ENCODE peak calls at places on chromosome 17, in six cellular contexts. P is NCI-H510A, C is T-helper 9 cell, Q is NCI-H2107, M is GM06990, V is LHCN-M2. U is an unnamed sample.

GRCh38 chr17:40471856-40472732 is 28.8 kb downstream of the IGFBP4 start:
- DNase-seq in P (no peak), C (no peak), Q (no peak), M (no peak), V (no peak), U (no peak)

GRCh38 chr17:30995347-30995746 is 24.5 kb downstream of the RNF135 start:
- DNase-seq in P (no peak), C (no peak), Q (no peak), M (no peak), V (no peak), U (no peak)

GRCh38 chr17:3474212-3474611 is 1.6 kb upstream of the ASPA start:
- DNase-seq in P (no peak), C (no peak), Q (no peak), M (no peak), V (no peak), U (no peak)

GRCh38 chr17:4919511-4920047 is 12.5 kb upstream of the GP1BA start:
- DNase-seq in P (no peak), C (no peak), Q (no peak), M (no peak), V (no peak), U (no peak)

GRCh38 chr17:48626470-48627241 is 498 bp upstream of the HOXB9 start:
- DNase-seq in P (peak), C (peak), Q (no peak), M (no peak), V (peak), U (peak)

GRCh38 chr17:81387235-81388060 is 7.8 kb upstream of the BAHCC1 start:
- DNase-seq in P (no peak), C (no peak), Q (no peak), M (no peak), V (no peak), U (peak)

GRCh38 chr17:78341559-78342437 is 18.1 kb downstream of the SOCS3 start:
- DNase-seq in P (no peak), C (no peak), Q (no peak), M (no peak), V (peak), U (no peak)

GRCh38 chr17:81536299-81537290 is 8.4 kb downstream of the FSCN2 start:
- DNase-seq in P (no peak), C (no peak), Q (no peak), M (no peak), V (no peak), U (no peak)

GRCh38 chr17:44121206-44121605 is 2.2 kb downstream of the HDAC5 start:
- DNase-seq in P (no peak), C (no peak), Q (no peak), M (no peak), V (no peak), U (no peak)

GRCh38 chr17:78458739-78459335 is 80.4 kb downstream of the PGS1 start:
- DNase-seq in P (no peak), C (no peak), Q (no peak), M (no peak), V (no peak), U (no peak)

GRCh38 chr17:58305626-58306025 is 23.0 kb downstream of the TSPOAP1 start:
- DNase-seq in P (no peak), C (no peak), Q (no peak), M (no peak), V (no peak), U (no peak)

GRCh38 chr17:8105957-8106398 is 12.3 kb downstream of the ALOXE3 start:
- DNase-seq in P (no peak), C (no peak), Q (no peak), M (no peak), V (no peak), U (no peak)

GRCh38 chr17:74552037-74552436 is 6.1 kb upstream of the CD300C start:
- DNase-seq in P (no peak), C (no peak), Q (no peak), M (no peak), V (no peak), U (no peak)

GRCh38 chr17:57517216-57517518 is 227.9 kb downstream of the CCDC182 start:
- DNase-seq in P (no peak), C (no peak), Q (no peak), M (no peak), V (no peak), U (no peak)

GRCh38 chr17:41496803-41497484 is 7.2 kb upstream of the KRT36 start:
- DNase-seq in P (peak), C (peak), Q (peak), M (peak), V (peak), U (no peak)

GRCh38 chr17:10156579-10157488 is 41.6 kb downstream of the GAS7 start:
- DNase-seq in P (no peak), C (no peak), Q (no peak), M (peak), V (no peak), U (peak)

GRCh38 chr17:65230040-65230439 is 92.9 kb downstream of the RGS9 start:
- DNase-seq in P (no peak), C (no peak), Q (no peak), M (no peak), V (peak), U (no peak)

GRCh38 chr17:48539177-48539576 is 5.7 kb downstream of the HOXB2 start:
- DNase-seq in P (no peak), C (no peak), Q (no peak), M (no peak), V (peak), U (no peak)

U was measured in natural killer cell.